ENCODE peak calls at places on chromosomes 1 and 21, in seven cellular contexts. F, C, K, Q, U, D and Z are unnamed samples. For H3K9me2, the result is how much of the 10 kb centered on the place peaks cover.

GRCh38 chr1:26083246-26083645 is 15.8 kb upstream of the TRIM63 start:
- DNase-seq in D (no peak), U (peak), Q (peak), K (peak), F (no peak), C (peak), Z (no peak)

GRCh38 chr1:110286564-110286963 is 52.6 kb upstream of the RBM15 start:
- DNase-seq in U (no peak), K (no peak), F (no peak), C (no peak), Q (no peak), D (no peak), Z (no peak)

GRCh38 chr1:7339953-7340352 is 431.1 kb upstream of the VAMP3 start:
- DNase-seq in Q (no peak), C (no peak), F (no peak), D (no peak), K (no peak), U (peak), Z (no peak)

GRCh38 chr1:50422946-50423669 is at the start of gene DMRTA2:
- DNase-seq in D (peak), C (no peak), U (no peak), F (no peak), K (no peak), Q (no peak), Z (no peak)

GRCh38 chr21:44535963-44536362 is 4.0 kb downstream of the KRTAP10-1 start:
- DNase-seq in C (no peak), F (no peak), U (no peak), D (no peak), K (no peak), Q (no peak), Z (no peak)

GRCh38 chr1:92583821-92584760 is 97.4 kb upstream of the GFI1 start:
- DNase-seq in C (peak), D (no peak), F (no peak), U (peak), K (peak), Q (no peak), Z (no peak)

GRCh38 chr1:209391792-209392191 is 191.7 kb upstream of the CAMK1G start:
- DNase-seq in F (no peak), C (no peak), K (no peak), Q (no peak), D (no peak), U (no peak), Z (no peak)

GRCh38 chr1:244672961-244673695 is 20.2 kb downstream of the DESI2 start:
- DNase-seq in K (no peak), D (no peak), F (no peak), U (no peak), C (peak), Q (no peak), Z (no peak)

GRCh38 chr1:26318338-26319064 is 743 bp downstream of the CD52 start:
- DNase-seq in K (no peak), F (no peak), D (no peak), C (peak), U (no peak), Q (no peak), Z (peak)

GRCh38 chr1:31639543-31639942 is 5.1 kb downstream of the PEF1 start:
- DNase-seq in K (peak), C (peak), U (no peak), D (no peak), F (no peak), Q (peak), Z (no peak)

DNA sequence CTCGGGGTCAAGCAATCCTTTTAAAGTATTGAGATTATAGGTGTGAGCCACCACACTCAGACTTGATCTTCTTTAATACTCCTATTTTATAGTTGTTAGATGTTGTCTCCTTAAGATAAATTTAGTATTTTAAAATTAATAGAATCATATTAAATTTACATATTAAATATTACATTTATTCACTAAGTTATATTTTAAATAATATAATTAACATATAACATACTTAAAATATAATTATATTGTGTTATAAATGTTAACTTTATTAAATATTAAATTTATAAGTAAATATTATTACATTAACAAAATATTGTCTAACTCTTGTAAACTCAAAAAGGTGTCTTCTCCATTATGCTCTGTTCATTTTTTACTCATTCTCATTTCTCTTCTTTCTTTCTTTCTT is 675.9 kb upstream of the ADGRL4 start:
- DNase-seq in D (no peak), Q (no peak), K (no peak), U (no peak), F (no peak), C (no peak), Z (no peak)
- H3K9me2 ChIP-seq in D (under half), Q (under half), K (under half), U (under half), F (under half), C (under half), Z (under half)

GRCh38 chr1:113094506-113094905 is 21.5 kb downstream of the LRIG2 start:
- DNase-seq in U (no peak), K (no peak), Q (no peak), D (no peak), F (no peak), C (no peak), Z (no peak)
- H3K4me2 ChIP-seq in U (no peak), K (no peak), Q (no peak), D (no peak), F (no peak), C (no peak), Z (no peak)

GRCh38 chr1:22129501-22130117 is 13.3 kb downstream of the WNT4 start:
- DNase-seq in F (no peak), U (no peak), K (no peak), D (no peak), Q (no peak), C (no peak), Z (no peak)
- H3K4me3 ChIP-seq in F (no peak), U (no peak), K (no peak), D (no peak), Q (no peak), C (no peak), Z (no peak)

GRCh38 chr1:98046031-98046641 is 125.3 kb upstream of the DPYD start:
- DNase-seq in K (peak), D (peak), Q (peak), C (peak), U (no peak), F (no peak), Z (no peak)
- H3K9me2 ChIP-seq in K (under half), D (under half), Q (under half), C (under half), U (under half), F (under half), Z (under half)

GRCh38 chr1:208163542-208163941 is 80.6 kb downstream of the PLXNA2 start:
- DNase-seq in K (no peak), U (no peak), F (no peak), D (no peak), C (no peak), Q (no peak), Z (no peak)
- H3K4me2 ChIP-seq in K (no peak), U (no peak), F (no peak), D (no peak), C (no peak), Q (no peak), Z (no peak)

DNA sequence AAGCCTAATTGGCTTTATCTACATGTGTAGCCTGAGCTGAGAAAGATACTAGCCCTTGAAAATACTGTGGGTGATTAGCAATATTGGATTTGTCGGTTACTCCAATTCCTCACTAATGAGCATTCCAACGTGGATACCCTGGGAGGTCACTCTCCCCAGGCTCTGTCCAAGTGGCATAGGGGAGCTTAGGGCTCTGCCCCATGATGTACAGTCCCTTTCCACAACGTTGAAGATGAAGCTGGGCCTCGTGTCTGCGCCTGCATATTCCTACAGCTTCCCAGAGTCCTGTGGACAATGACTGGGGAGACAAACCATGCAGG is 2.6 kb downstream of the RCC1 start:
- DNase-seq in D (no peak), K (no peak), C (peak), F (no peak), Q (no peak), U (no peak), Z (peak)
- H3K4me3 ChIP-seq in D (peak), K (peak), C (peak), F (peak), Q (peak), U (peak), Z (peak)

GRCh38 chr1:87213126-87213496 is 115.6 kb upstream of the LMO4 start:
- DNase-seq in D (no peak), F (no peak), K (no peak), C (peak), U (no peak), Q (no peak), Z (no peak)
- H3K9me2 ChIP-seq in D (under half), F (under half), K (under half), C (under half), U (under half), Q (under half), Z (under half)

GRCh38 chr1:24744911-24745710 is at the start of gene CLIC4:
- DNase-seq in D (peak), F (peak), U (peak), Q (peak), C (peak), K (peak), Z (peak)

GRCh38 chr1:24745711-24746582 is 700 bp downstream of the CLIC4 start:
- DNase-seq in Q (peak), K (peak), U (peak), F (no peak), D (peak), C (peak), Z (peak)

GRCh38 chr1:24739241-24739640 is 6.0 kb upstream of the CLIC4 start:
- DNase-seq in U (no peak), K (no peak), F (no peak), Q (no peak), C (no peak), D (no peak), Z (no peak)

GRCh38 chr1:24743404-24744211 is 1.6 kb upstream of the CLIC4 start:
- DNase-seq in C (peak), Q (peak), U (no peak), K (no peak), D (peak), F (no peak), Z (peak)

GRCh38 chr1:24742090-24742938 is 2.9 kb upstream of the CLIC4 start:
- DNase-seq in D (peak), Q (peak), C (peak), U (no peak), K (peak), F (no peak), Z (no peak)
- H3K4me2 ChIP-seq in D (peak), Q (peak), C (peak), U (no peak), K (peak), F (peak), Z (no peak)